ENCODE peak calls at places on chromosomes 4 and X, in four cellular contexts. One of them, this sample, is unnamed.

GRCh38 chr4:145660064-145660463 is 19.9 kb upstream of the C4orf51 start:
- DNase-seq in thyroid gland: no peak
- DNase-seq in Peyer's patch: no peak
- DNase-seq in psoas muscle: no peak
- DNase-seq in this sample: no peak

GRCh38 chr4:48896845-48897244 is 9.7 kb downstream of the OCIAD2 start:
- DNase-seq in thyroid gland: no peak
- DNase-seq in psoas muscle: no peak
- DNase-seq in Peyer's patch: no peak
- DNase-seq in this sample: no peak

GRCh38 chr4:71709961-71710360 is 73.9 kb downstream of the GC start:
- DNase-seq in Peyer's patch: no peak
- DNase-seq in psoas muscle: no peak
- DNase-seq in thyroid gland: no peak
- DNase-seq in this sample: no peak

GRCh38 chrX:9369802-9370291 is 95.0 kb upstream of the TBL1X start:
- DNase-seq in Peyer's patch: no peak
- DNase-seq in thyroid gland: no peak
- DNase-seq in psoas muscle: no peak
- DNase-seq in this sample: no peak

GRCh38 chrX:109485470-109486340 is 3.8 kb upstream of the GUCY2F start:
- DNase-seq in Peyer's patch: peak; percentile 82
- DNase-seq in thyroid gland: peak; percentile 49
- DNase-seq in psoas muscle: peak; percentile 18
- DNase-seq in this sample: peak; percentile 47

GRCh38 chr4:127251423-127251822 is 381.3 kb upstream of the INTU start:
- DNase-seq in thyroid gland: no peak
- DNase-seq in psoas muscle: no peak
- DNase-seq in Peyer's patch: no peak
- DNase-seq in this sample: no peak

GRCh38 chrX:55056820-55057690 is 17.8 kb upstream of the PAGE2B start:
- DNase-seq in psoas muscle: no peak
- DNase-seq in thyroid gland: no peak
- DNase-seq in Peyer's patch: no peak
- DNase-seq in this sample: no peak

GRCh38 chr4:21134994-21135393 is 434.7 kb downstream of the PACRGL start:
- DNase-seq in thyroid gland: no peak
- DNase-seq in Peyer's patch: no peak
- DNase-seq in psoas muscle: no peak
- DNase-seq in this sample: no peak

GRCh38 chr4:77921701-77922100 is 59.1 kb downstream of the MRPL1 start:
- DNase-seq in psoas muscle: no peak
- DNase-seq in Peyer's patch: no peak
- DNase-seq in thyroid gland: no peak
- DNase-seq in this sample: peak; percentile 84

GRCh38 chrX:644304-645023 is 13.9 kb downstream of the SHOX start:
- DNase-seq in psoas muscle: no peak
- DNase-seq in Peyer's patch: no peak
- DNase-seq in thyroid gland: no peak
- DNase-seq in this sample: no peak

GRCh38 chr4:88880001-88880400 is 177.0 kb downstream of the FAM13A start:
- DNase-seq in thyroid gland: no peak
- DNase-seq in Peyer's patch: no peak
- DNase-seq in psoas muscle: no peak
- DNase-seq in this sample: no peak

GRCh38 chrX:102858826-102859627 is 78.0 kb upstream of the RAB40AL start:
- DNase-seq in Peyer's patch: no peak
- DNase-seq in thyroid gland: no peak
- DNase-seq in psoas muscle: no peak
- DNase-seq in this sample: no peak

GRCh38 chrX:130682990-130683389 is 220.0 kb downstream of the ENOX2 start:
- DNase-seq in thyroid gland: no peak
- DNase-seq in Peyer's patch: no peak
- DNase-seq in psoas muscle: no peak
- DNase-seq in this sample: no peak

GRCh38 chr4:81405900-81406401 is 65.8 kb downstream of the RASGEF1B start:
- DNase-seq in Peyer's patch: no peak
- DNase-seq in thyroid gland: peak; percentile 9
- DNase-seq in psoas muscle: no peak
- DNase-seq in this sample: peak; percentile 81

GRCh38 chrX:57904481-57904880 is 5.8 kb downstream of the ZXDA start:
- DNase-seq in thyroid gland: no peak
- DNase-seq in psoas muscle: no peak
- DNase-seq in Peyer's patch: no peak
- DNase-seq in this sample: no peak

GRCh38 chr4:184961693-184962092 is 56.6 kb upstream of the HELT start:
- DNase-seq in Peyer's patch: peak; percentile 39
- DNase-seq in thyroid gland: no peak
- DNase-seq in psoas muscle: no peak
- DNase-seq in this sample: no peak

GRCh38 chr4:150874386-150875226 is 140.5 kb downstream of the LRBA start:
- DNase-seq in psoas muscle: no peak
- DNase-seq in thyroid gland: peak; percentile 42
- DNase-seq in Peyer's patch: no peak
- DNase-seq in this sample: no peak

GRCh38 chr4:7798215-7798995 is 141.3 kb downstream of the AFAP1 start:
- DNase-seq in psoas muscle: no peak
- DNase-seq in thyroid gland: no peak
- DNase-seq in Peyer's patch: peak; percentile 28
- DNase-seq in this sample: no peak

GRCh38 chr4:41362647-41363383 is 106.1 kb downstream of the UCHL1 start:
- DNase-seq in Peyer's patch: no peak
- DNase-seq in thyroid gland: peak; percentile 18
- DNase-seq in psoas muscle: no peak
- DNase-seq in this sample: no peak

GRCh38 chr4:71275570-71275969 is 63.2 kb upstream of the SLC4A4 start:
- DNase-seq in Peyer's patch: no peak
- DNase-seq in psoas muscle: no peak
- DNase-seq in thyroid gland: no peak
- DNase-seq in this sample: no peak

GRCh38 chr4:189279188-189279587 is 661.5 kb upstream of the FRG1 start:
- DNase-seq in thyroid gland: no peak
- DNase-seq in Peyer's patch: no peak
- DNase-seq in psoas muscle: no peak
- DNase-seq in this sample: no peak

GRCh38 chrX:96314974-96315373 is 369.7 kb upstream of the DIAPH2 start:
- DNase-seq in thyroid gland: no peak
- DNase-seq in psoas muscle: no peak
- DNase-seq in Peyer's patch: no peak
- DNase-seq in this sample: peak; percentile 0

GRCh38 chr4:140789752-140790151 is 33.6 kb upstream of the TBC1D9 start:
- DNase-seq in Peyer's patch: no peak
- DNase-seq in psoas muscle: no peak
- DNase-seq in thyroid gland: no peak
- DNase-seq in this sample: no peak

GRCh38 chr4:110625593-110626292 is 2.9 kb upstream of the PITX2 start:
- DNase-seq in Peyer's patch: no peak
- DNase-seq in psoas muscle: no peak
- DNase-seq in thyroid gland: no peak
- DNase-seq in this sample: no peak

GRCh38 chr4:148173397-148174017 is 268.7 kb downstream of the NR3C2 start:
- DNase-seq in Peyer's patch: peak; percentile 70
- DNase-seq in psoas muscle: no peak
- DNase-seq in thyroid gland: no peak
- DNase-seq in this sample: peak; percentile 2

GRCh38 chr4:73741140-73741749 is 876 bp downstream of the CXCL8 start:
- DNase-seq in psoas muscle: no peak
- DNase-seq in thyroid gland: no peak
- DNase-seq in Peyer's patch: no peak
- DNase-seq in this sample: no peak

GRCh38 chr4:102780476-102781144 is 19.8 kb upstream of the MANBA start:
- DNase-seq in thyroid gland: no peak
- DNase-seq in Peyer's patch: no peak
- DNase-seq in psoas muscle: no peak
- DNase-seq in this sample: peak; percentile 57

GRCh38 chr4:101174679-101175078 is 172.6 kb downstream of the PPP3CA start:
- DNase-seq in Peyer's patch: no peak
- DNase-seq in thyroid gland: no peak
- DNase-seq in psoas muscle: no peak
- DNase-seq in this sample: no peak

GRCh38 chr4:124631760-124632159 is 80.8 kb downstream of the ANKRD50 start:
- DNase-seq in psoas muscle: peak; percentile 15
- DNase-seq in Peyer's patch: no peak
- DNase-seq in thyroid gland: peak; percentile 73
- DNase-seq in this sample: no peak

GRCh38 chrX:68498044-68498507 is 775 bp upstream of the YIPF6 start:
- DNase-seq in psoas muscle: no peak
- DNase-seq in thyroid gland: no peak
- DNase-seq in Peyer's patch: no peak
- DNase-seq in this sample: peak; percentile 19

GRCh38 chr4:145703850-145704528 is 24.0 kb downstream of the C4orf51 start:
- DNase-seq in Peyer's patch: no peak
- DNase-seq in psoas muscle: no peak
- DNase-seq in thyroid gland: no peak
- DNase-seq in this sample: no peak

GRCh38 chr4:98284640-98285046 is 23.5 kb downstream of the RAP1GDS1 start:
- DNase-seq in thyroid gland: no peak
- DNase-seq in Peyer's patch: no peak
- DNase-seq in psoas muscle: no peak
- DNase-seq in this sample: no peak

GRCh38 chr4:95017690-95018089 is 259.9 kb downstream of the BMPR1B start:
- DNase-seq in psoas muscle: no peak
- DNase-seq in Peyer's patch: no peak
- DNase-seq in thyroid gland: no peak
- DNase-seq in this sample: no peak

GRCh38 chr4:89137695-89138094 is 26.4 kb downstream of the TIGD2 start:
- DNase-seq in thyroid gland: no peak
- DNase-seq in psoas muscle: no peak
- DNase-seq in Peyer's patch: no peak
- DNase-seq in this sample: no peak

GRCh38 chr4:37893164-37893563 is 2.3 kb downstream of the TBC1D1 start:
- DNase-seq in Peyer's patch: no peak
- DNase-seq in psoas muscle: no peak
- DNase-seq in thyroid gland: no peak
- DNase-seq in this sample: no peak
- H3K27me3 ChIP-seq in Peyer's patch: no peaks in the 10 kb centered on the region
- H3K27me3 ChIP-seq in psoas muscle: no peaks in the 10 kb centered on the region
- H3K27me3 ChIP-seq in thyroid gland: no peaks in the 10 kb centered on the region
- H3K27me3 ChIP-seq in this sample: peaks cover 1% of the 10 kb centered on the region

GRCh38 chr4:8874003-8874895 is 2.6 kb upstream of the HMX1 start:
- DNase-seq in psoas muscle: no peak
- DNase-seq in thyroid gland: no peak
- DNase-seq in Peyer's patch: no peak
- DNase-seq in this sample: no peak

GRCh38 chr4:8879574-8879973 is 7.9 kb upstream of the HMX1 start:
- DNase-seq in psoas muscle: no peak
- DNase-seq in thyroid gland: no peak
- DNase-seq in Peyer's patch: no peak
- DNase-seq in this sample: no peak

GRCh38 chr4:8877780-8878040 is 6.1 kb upstream of the HMX1 start:
- DNase-seq in thyroid gland: no peak
- DNase-seq in Peyer's patch: no peak
- DNase-seq in psoas muscle: no peak
- DNase-seq in this sample: no peak

GRCh38 chr4:8874896-8875680 is 3.4 kb upstream of the HMX1 start:
- DNase-seq in psoas muscle: no peak
- DNase-seq in Peyer's patch: no peak
- DNase-seq in thyroid gland: no peak
- DNase-seq in this sample: no peak

DNA sequence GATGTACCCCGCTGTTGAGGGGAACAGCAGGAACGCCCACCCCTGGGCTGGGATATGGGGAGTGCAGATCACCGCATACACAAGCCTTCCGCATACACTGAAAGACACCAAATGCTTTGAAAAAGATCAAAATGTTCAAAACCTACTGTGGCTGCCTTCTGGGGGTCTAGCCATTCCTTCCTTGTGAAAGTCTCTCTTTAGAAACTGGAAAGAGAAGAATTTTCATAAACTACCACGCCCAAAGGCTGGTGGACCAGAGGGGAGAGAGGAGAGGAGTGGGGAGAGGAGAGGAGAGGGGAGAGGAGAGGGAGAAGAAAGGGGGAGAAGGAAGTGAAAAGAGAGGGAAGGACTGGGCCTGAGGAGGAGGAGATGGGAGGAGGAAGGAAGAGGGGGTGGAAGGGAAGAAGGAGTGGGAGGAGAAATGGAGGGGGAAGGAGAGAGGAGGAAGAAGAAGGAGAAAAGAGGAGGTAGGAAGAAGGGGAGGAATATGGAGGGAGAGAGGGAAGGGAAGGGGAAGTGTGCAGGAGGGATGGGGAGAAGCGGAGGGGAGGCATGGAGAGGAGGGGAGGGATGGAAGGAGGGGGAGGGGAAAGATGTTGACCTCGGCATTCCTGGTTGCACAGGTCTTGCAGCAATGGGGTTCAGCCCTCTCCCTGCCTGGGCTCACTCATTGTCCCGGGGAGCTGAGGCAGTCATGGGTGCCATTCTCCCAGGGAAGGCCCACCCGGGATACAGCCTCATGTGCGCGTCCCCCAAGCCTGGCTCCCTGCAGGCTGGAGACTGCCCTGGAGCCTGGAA is 5.5 kb upstream of the HMX1 start:
- DNase-seq in psoas muscle: no peak
- DNase-seq in thyroid gland: no peak
- DNase-seq in Peyer's patch: no peak
- DNase-seq in this sample: no peak
- H3K27me3 ChIP-seq in psoas muscle: no peaks in the 10 kb centered on the region
- H3K27me3 ChIP-seq in thyroid gland: peaks cover 16% of the 10 kb centered on the region
- H3K27me3 ChIP-seq in Peyer's patch: no peaks in the 10 kb centered on the region
- H3K27me3 ChIP-seq in this sample: peaks cover 10% of the 10 kb centered on the region

DNA sequence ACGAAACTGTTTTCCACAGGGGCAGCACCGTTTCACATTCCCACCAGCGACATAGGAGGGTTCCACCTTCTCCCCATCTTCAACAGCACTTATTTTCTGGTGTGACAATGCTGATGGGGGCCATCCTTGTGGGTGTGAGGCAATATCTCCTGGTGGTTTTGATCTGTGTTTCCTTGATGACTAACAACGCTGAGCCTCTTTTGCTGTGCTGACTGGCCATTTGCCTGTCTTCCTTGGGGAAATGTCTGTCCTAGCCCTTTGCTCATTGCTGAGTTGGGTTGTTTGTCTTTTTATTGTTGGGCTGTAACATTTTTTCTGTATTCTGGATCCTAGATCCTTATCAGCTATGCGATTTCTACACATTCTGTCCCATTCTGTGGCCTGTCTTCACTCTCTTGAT is 33.7 kb downstream of the ATP2B3 start:
- DNase-seq in psoas muscle: no peak
- DNase-seq in Peyer's patch: no peak
- DNase-seq in thyroid gland: no peak
- DNase-seq in this sample: no peak
- H3K27me3 ChIP-seq in psoas muscle: no peaks in the 10 kb centered on the region
- H3K27me3 ChIP-seq in Peyer's patch: no peaks in the 10 kb centered on the region
- H3K27me3 ChIP-seq in thyroid gland: no peaks in the 10 kb centered on the region
- H3K27me3 ChIP-seq in this sample: peaks cover 41% of the 10 kb centered on the region

GRCh38 chrX:24547961-24548360 is 82.9 kb downstream of the PDK3 start:
- DNase-seq in Peyer's patch: no peak
- DNase-seq in psoas muscle: no peak
- DNase-seq in thyroid gland: no peak
- DNase-seq in this sample: no peak

DNA sequence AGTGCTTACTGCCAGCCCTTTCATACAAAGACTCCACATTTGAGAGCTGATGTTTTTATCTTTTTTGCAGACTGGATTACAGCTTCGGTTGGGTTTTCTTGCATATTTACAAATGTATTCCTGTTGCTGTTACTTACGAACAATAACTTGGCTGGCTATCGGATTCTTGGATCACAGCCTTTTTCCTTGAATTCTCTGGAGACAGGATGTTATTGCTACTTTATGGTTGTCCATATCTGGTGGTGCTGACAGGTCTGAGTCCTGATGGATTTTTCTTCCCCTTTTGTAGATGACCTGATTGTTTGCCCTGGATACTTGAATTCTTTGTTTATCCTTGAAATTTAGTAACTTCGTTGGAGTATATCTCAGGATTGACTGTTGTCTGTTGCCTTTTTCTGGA is 77.7 kb downstream of the PDK3 start:
- DNase-seq in psoas muscle: no peak
- DNase-seq in thyroid gland: no peak
- DNase-seq in Peyer's patch: no peak
- DNase-seq in this sample: no peak
- H3K27me3 ChIP-seq in psoas muscle: no peaks in the 10 kb centered on the region
- H3K27me3 ChIP-seq in thyroid gland: no peaks in the 10 kb centered on the region
- H3K27me3 ChIP-seq in Peyer's patch: no peaks in the 10 kb centered on the region
- H3K27me3 ChIP-seq in this sample: no peaks in the 10 kb centered on the region